ENCODE peak calls at places on chromosomes 12 and 14, in nine cellular contexts. C is HepG2, Y is tibial nerve, M is HL-60, O is stomach, V is GM12865, W is PC-3, K is fibroblast of pulmonary artery, F is psoas muscle. Z is an unnamed sample.

GRCh38 chr12:101018540-101018939 is 191.5 kb downstream of the SLC5A8 start:
- DNase-seq in O (no peak), C (peak), W (peak), K (peak), F (no peak), Y (no peak), M (no peak), V (no peak), Z (peak)

GRCh38 chr12:68067762-68068376 is 78.6 kb downstream of the IFNG-AS1 start:
- DNase-seq in W (peak), O (no peak), K (peak), C (peak), F (no peak), M (no peak), Y (no peak), V (peak), Z (peak)

GRCh38 chr14:54955143-54955542 is 52.5 kb upstream of the GCH1 start:
- DNase-seq in K (no peak), C (no peak), W (no peak), F (no peak), M (no peak), O (no peak), Y (no peak), V (no peak), Z (no peak)

GRCh38 chr14:68757618-68758081 is 35.2 kb downstream of the ZFP36L1 start:
- DNase-seq in C (peak), F (peak), V (peak), Y (peak), K (no peak), M (peak), O (no peak), W (no peak), Z (no peak)

GRCh38 chr12:3772380-3772779 is 19.5 kb upstream of the CRACR2A start:
- DNase-seq in W (no peak), F (no peak), C (no peak), V (no peak), O (no peak), M (no peak), Y (no peak), K (peak), Z (no peak)

GRCh38 chr12:69388371-69388770 is 28.8 kb downstream of the YEATS4 start:
- DNase-seq in V (peak), W (peak), Y (no peak), M (no peak), O (no peak), C (peak), F (no peak), K (peak), Z (peak)

GRCh38 chr12:70077441-70077840 is 165.8 kb upstream of the CNOT2 start:
- DNase-seq in V (no peak), W (no peak), F (no peak), C (no peak), M (no peak), K (peak), O (no peak), Y (no peak), Z (peak)

GRCh38 chr12:93839076-93839475 is 161.9 kb downstream of the CRADD start:
- DNase-seq in C (no peak), M (no peak), W (peak), Y (no peak), F (no peak), O (no peak), V (no peak), K (peak), Z (no peak)

GRCh38 chr14:106277503-106277902 is 751.1 kb downstream of the TMEM121 start:
- DNase-seq in M (no peak), K (no peak), O (peak), V (peak), F (no peak), C (peak), Y (no peak), W (no peak), Z (no peak)

GRCh38 chr12:25843976-25844375 is 114.5 kb upstream of the RASSF8 start:
- DNase-seq in K (no peak), Y (no peak), M (no peak), F (no peak), O (no peak), W (no peak), C (no peak), V (no peak), Z (no peak)

GRCh38 chr12:131928080-131928764 is 854 bp upstream of the PUS1 start:
- DNase-seq in O (no peak), K (peak), C (no peak), W (peak), V (peak), Y (no peak), F (peak), M (no peak), Z (peak)

GRCh38 chr12:64739778-64740177 is 19.4 kb downstream of the GNS start:
- DNase-seq in M (no peak), V (no peak), C (no peak), W (peak), K (no peak), F (no peak), O (no peak), Y (no peak), Z (no peak)

GRCh38 chr12:103505371-103506236 is 9.8 kb upstream of the C12orf42 start:
- DNase-seq in O (no peak), Y (no peak), W (peak), V (peak), F (no peak), M (no peak), K (no peak), C (no peak), Z (no peak)

GRCh38 chr14:105248368-105249174 is at the start of gene BTBD6:
- DNase-seq in Y (peak), W (peak), C (no peak), M (peak), O (peak), K (peak), F (peak), V (peak), Z (peak)

GRCh38 chr12:86950043-86950838 is 694.0 kb upstream of the MGAT4C start:
- DNase-seq in V (no peak), M (no peak), O (no peak), K (peak), Y (no peak), W (no peak), F (no peak), C (no peak), Z (no peak)

GRCh38 chr12:71684081-71684480 is 1.8 kb upstream of the TMEM19 start:
- DNase-seq in V (peak), F (no peak), C (no peak), M (no peak), K (no peak), W (no peak), Y (no peak), O (no peak), Z (no peak)

GRCh38 chr12:38157933-38158401 is 158.6 kb upstream of the ALG10B start:
- DNase-seq in M (no peak), V (no peak), K (no peak), O (no peak), W (no peak), F (no peak), Y (no peak), C (no peak), Z (no peak)

GRCh38 chr12:116892318-116892717 is 11.1 kb upstream of the HRK start:
- DNase-seq in F (no peak), O (no peak), C (no peak), K (no peak), V (no peak), Y (no peak), W (peak), M (no peak), Z (no peak)

GRCh38 chr14:49424436-49425331 is 161.5 kb downstream of the RPS29 start:
- DNase-seq in V (no peak), W (peak), F (no peak), K (no peak), C (no peak), O (no peak), M (no peak), Y (no peak), Z (no peak)

GRCh38 chr12:124115976-124116690 is 143.1 kb downstream of the ZNF664 start:
- DNase-seq in W (no peak), F (no peak), M (no peak), C (no peak), O (no peak), V (no peak), K (no peak), Y (no peak), Z (no peak)

GRCh38 chr14:102774391-102775153 is 2.7 kb upstream of the TRAF3 start:
- DNase-seq in W (peak), K (peak), F (no peak), O (peak), Y (peak), V (peak), C (peak), M (no peak), Z (peak)

GRCh38 chr12:27462151-27462694 is 15.7 kb downstream of the SMCO2 start:
- DNase-seq in M (no peak), K (peak), W (peak), Y (no peak), V (no peak), F (no peak), C (no peak), O (no peak), Z (peak)

GRCh38 chr14:89607453-89607852 is 190.4 kb upstream of the FOXN3 start:
- DNase-seq in V (no peak), F (no peak), W (no peak), C (no peak), O (no peak), M (no peak), Y (no peak), K (no peak), Z (peak)

GRCh38 chr12:78034025-78034424 is 203.3 kb downstream of the NAV3 start:
- DNase-seq in Y (peak), K (peak), F (no peak), V (peak), O (no peak), M (peak), W (no peak), C (no peak), Z (peak)

GRCh38 chr14:104891664-104892500 is 26.8 kb downstream of the CEP170B start:
- DNase-seq in O (no peak), V (no peak), F (peak), M (no peak), Y (no peak), C (no peak), W (no peak), K (no peak), Z (no peak)

GRCh38 chr12:48717252-48717695 is 767 bp upstream of the CCNT1 start:
- DNase-seq in C (no peak), V (peak), Y (no peak), M (no peak), W (no peak), F (no peak), K (no peak), O (no peak), Z (peak)

GRCh38 chr14:86057018-86057667 is 527.2 kb downstream of the FLRT2 start:
- DNase-seq in C (peak), V (peak), M (no peak), O (no peak), W (peak), K (peak), F (no peak), Y (peak), Z (peak)

GRCh38 chr14:27553820-27554219 is 956.0 kb upstream of the NOVA1 start:
- DNase-seq in O (no peak), M (no peak), W (peak), V (no peak), F (no peak), K (peak), C (no peak), Y (no peak), Z (no peak)

GRCh38 chr14:77426396-77426795 is 3.1 kb upstream of the NOXRED1 start:
- DNase-seq in W (no peak), V (no peak), M (no peak), Y (no peak), F (no peak), C (no peak), K (no peak), O (no peak), Z (no peak)

GRCh38 chr14:92589213-92589852 is 75.8 kb downstream of the RIN3 start:
- DNase-seq in M (no peak), V (peak), Y (no peak), F (no peak), W (peak), C (peak), O (no peak), K (peak), Z (peak)

GRCh38 chr12:131895640-131896079 is 1.2 kb downstream of the ULK1 start:
- DNase-seq in V (no peak), Y (no peak), F (no peak), W (peak), C (no peak), K (no peak), O (no peak), M (no peak), Z (peak)

GRCh38 chr12:117189725-117190209 is 503 bp downstream of the FBXO21 start:
- DNase-seq in V (peak), K (peak), Y (peak), F (peak), M (no peak), W (peak), O (peak), C (peak), Z (peak)

GRCh38 chr12:3718100-3718499 is 34.8 kb downstream of the CRACR2A start:
- DNase-seq in F (no peak), M (no peak), V (no peak), C (no peak), W (no peak), Y (no peak), O (peak), K (no peak), Z (no peak)

GRCh38 chr12:41605528-41606295 is 417.6 kb downstream of the PDZRN4 start:
- DNase-seq in V (peak), M (no peak), C (no peak), O (no peak), Y (no peak), F (no peak), W (no peak), K (no peak), Z (no peak)

GRCh38 chr14:98173291-98173690 is 1098.7 kb downstream of the BCL11B start:
- DNase-seq in C (no peak), V (peak), Y (no peak), F (no peak), O (no peak), M (no peak), K (no peak), W (no peak), Z (no peak)

GRCh38 chr14:56061051-56061450 is 57.2 kb upstream of the PELI2 start:
- DNase-seq in C (no peak), W (no peak), V (no peak), O (no peak), M (no peak), K (no peak), F (no peak), Y (no peak), Z (no peak)

GRCh38 chr12:12560587-12561304 is 1.9 kb downstream of the DUSP16 start:
- DNase-seq in K (peak), W (peak), C (peak), M (peak), O (peak), Y (peak), V (peak), F (no peak), Z (peak)

GRCh38 chr12:12561305-12562015 is 1.2 kb downstream of the DUSP16 start:
- DNase-seq in F (peak), Y (peak), W (peak), C (peak), M (peak), K (peak), O (peak), V (peak), Z (peak)

GRCh38 chr12:12557733-12558132 is 4.9 kb downstream of the DUSP16 start:
- DNase-seq in O (no peak), Y (no peak), M (no peak), F (no peak), V (no peak), C (no peak), K (no peak), W (no peak), Z (no peak)

GRCh38 chr12:12558291-12558690 is 4.4 kb downstream of the DUSP16 start:
- DNase-seq in Y (no peak), F (no peak), O (no peak), K (no peak), C (no peak), W (no peak), M (no peak), V (no peak), Z (no peak)

DNA sequence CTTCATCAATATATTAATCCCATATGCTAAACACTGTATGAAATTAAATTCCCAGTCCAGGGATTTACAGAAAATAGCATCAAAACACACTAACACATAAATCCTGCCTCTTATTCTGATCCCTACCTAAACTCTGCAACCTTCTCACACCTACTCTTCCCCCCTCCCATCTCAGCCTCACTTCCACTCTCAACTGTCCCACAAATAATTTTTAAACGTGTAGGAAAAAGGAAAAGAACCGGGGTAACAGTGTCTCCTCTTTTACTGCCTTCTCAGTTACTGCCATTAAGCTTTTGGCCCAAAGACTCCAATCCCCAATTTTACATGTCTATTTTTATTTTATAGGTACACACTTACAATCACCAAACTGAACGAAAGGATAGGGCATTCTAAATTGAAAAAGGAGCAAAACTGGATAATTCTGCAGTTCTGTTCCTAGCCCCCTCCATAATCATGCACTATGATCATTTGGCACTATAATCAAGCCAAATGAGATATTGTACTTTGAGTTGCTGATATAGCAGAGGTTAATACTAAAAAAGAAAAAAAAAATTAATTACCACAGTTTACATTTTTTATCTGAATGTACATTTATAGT is 2.9 kb downstream of the DUSP16 start:
- DNase-seq in C (no peak), K (no peak), Y (no peak), O (no peak), M (no peak), W (no peak), F (no peak), V (no peak), Z (no peak)
- H3K4me3 ChIP-seq in C (peak), K (peak), Y (peak), O (peak), M (no peak), W (peak), F (peak), V (peak), Z (no peak)

GRCh38 chr12:95944108-95944704 is 1.1 kb downstream of the AMDHD1 start:
- DNase-seq in F (no peak), K (no peak), M (no peak), Y (no peak), V (no peak), C (no peak), W (no peak), O (no peak), Z (no peak)

GRCh38 chr12:95940514-95940913 is 1.9 kb downstream of the CCDC38 start:
- DNase-seq in K (no peak), Y (no peak), O (no peak), V (no peak), M (no peak), W (no peak), F (no peak), C (peak), Z (no peak)

GRCh38 chr12:95942532-95943230 is at the start of gene CCDC38:
- DNase-seq in W (peak), V (peak), F (peak), M (peak), O (peak), Y (peak), K (peak), C (peak), Z (peak)

GRCh38 chr12:95942106-95942531 is 295 bp downstream of the CCDC38 start:
- DNase-seq in M (no peak), V (peak), C (peak), K (no peak), Y (no peak), W (no peak), O (no peak), F (no peak), Z (no peak)

GRCh38 chr12:95943231-95943842 is at the start of gene AMDHD1:
- DNase-seq in Y (peak), C (peak), O (peak), W (peak), K (peak), F (peak), V (peak), M (peak), Z (peak)
- TF ChIP-seq CTCF in Y (no peak), C (peak), O (no peak), W (no peak), K (peak), F (peak), V (peak), M (no peak), Z (peak)

GRCh38 chr14:64289571-64289970 is 4.6 kb downstream of the ESR2 start:
- DNase-seq in V (no peak), K (no peak), O (no peak), Y (no peak), M (no peak), W (no peak), F (no peak), C (no peak), Z (no peak)

GRCh38 chr14:64296561-64296960 is 2.4 kb upstream of the ESR2 start:
- DNase-seq in M (no peak), C (no peak), W (peak), K (peak), O (no peak), Y (no peak), V (no peak), F (no peak), Z (peak)

GRCh38 chr14:64292197-64292596 is 2.0 kb downstream of the ESR2 start:
- DNase-seq in Y (no peak), V (no peak), K (no peak), F (no peak), M (no peak), O (no peak), W (no peak), C (no peak), Z (no peak)

GRCh38 chr14:64294672-64295413 is 672 bp upstream of the ESR2 start:
- DNase-seq in O (peak), C (peak), W (peak), V (peak), F (peak), Y (peak), K (peak), M (peak), Z (peak)

DNA sequence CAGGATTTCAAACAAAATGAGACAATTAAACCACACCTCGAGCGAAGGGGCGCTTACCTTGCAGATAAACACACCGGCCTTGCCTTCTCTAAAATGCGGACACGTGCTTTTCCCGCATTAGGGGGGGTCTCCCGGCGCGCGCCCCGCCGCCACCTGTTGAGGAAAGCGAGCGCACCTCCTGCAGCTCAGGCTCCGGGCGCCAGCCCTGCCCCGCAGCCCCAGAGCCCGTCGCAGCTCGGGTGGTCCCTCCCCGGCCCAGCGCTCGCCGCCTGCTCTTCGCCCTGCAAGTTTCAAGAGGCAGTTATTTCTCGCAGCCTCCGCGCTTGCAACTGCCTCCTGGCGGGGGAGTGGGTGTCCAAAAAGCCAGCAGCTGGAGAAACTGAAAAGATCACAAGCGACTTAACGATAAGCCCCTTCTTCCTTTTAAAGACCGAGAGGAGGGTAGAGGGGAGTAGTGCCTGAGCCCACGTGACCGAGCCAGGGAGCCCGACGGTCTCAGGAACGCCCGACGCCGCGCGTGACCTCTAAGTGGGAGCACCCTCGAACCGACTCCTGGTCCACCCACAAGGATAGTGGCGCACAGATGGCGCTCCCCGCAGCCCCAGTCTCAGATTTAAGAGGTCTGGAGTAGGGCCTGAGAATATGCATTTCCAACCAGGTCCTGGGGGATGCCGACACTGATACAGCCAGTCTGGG is at the start of gene ESR2:
- DNase-seq in V (peak), W (peak), F (peak), C (no peak), K (peak), O (peak), M (no peak), Y (no peak), Z (peak)
- H3K4me3 ChIP-seq in V (peak), W (peak), F (peak), C (peak), K (peak), O (peak), M (no peak), Y (peak), Z (peak)

DNA sequence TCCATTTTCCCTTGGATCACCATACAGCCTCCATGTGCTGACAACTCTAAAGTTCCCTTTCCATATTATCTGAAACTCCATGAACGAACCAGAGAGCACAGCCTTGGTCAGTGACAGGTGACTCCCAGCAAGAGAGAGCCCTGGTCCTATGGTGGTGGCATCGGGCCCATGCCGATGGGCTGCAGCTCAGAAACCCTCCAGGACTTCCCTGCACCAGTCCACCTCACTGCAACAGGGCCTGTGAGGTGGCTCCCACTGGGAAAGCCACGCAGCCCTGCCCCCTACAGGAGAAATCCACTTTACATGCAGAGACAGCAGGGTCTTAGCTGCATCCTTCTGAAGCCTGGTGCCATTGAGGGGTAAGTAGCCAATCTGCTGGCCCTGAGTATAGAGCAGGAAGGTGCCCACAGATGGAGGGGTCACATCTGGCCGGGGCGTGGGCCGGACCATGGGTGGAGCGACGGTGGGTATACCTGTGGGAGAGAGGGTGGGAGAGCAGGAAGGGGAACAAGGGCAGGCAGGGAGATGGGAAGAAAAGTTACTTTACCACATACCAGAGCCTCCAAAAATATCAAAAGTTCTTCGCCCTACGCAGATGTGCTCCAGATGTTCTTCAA is 24.7 kb downstream of the RTRAF start:
- DNase-seq in V (no peak), C (no peak), M (no peak), F (peak), O (no peak), Y (no peak), W (peak), K (no peak), Z (no peak)
- TF ChIP-seq CTCF in V (no peak), C (peak), M (no peak), F (no peak), O (no peak), Y (no peak), W (peak), K (peak), Z (peak)

Z was measured in fibroblast of the aortic adventitia.